ENCODE peak calls at places on chromosome 10, in four cellular contexts. One of them, this sample, is unnamed.

GRCh38 chr10:128161031-128161430 is 34.8 kb upstream of the MKI67 start:
- DNase-seq in HL-60: no peak
- DNase-seq in GM12878: no peak
- DNase-seq in K562: no peak
- DNase-seq in this sample: no peak

GRCh38 chr10:13587367-13587766 is 602 bp downstream of the PRPF18 start:
- DNase-seq in HL-60: no peak
- DNase-seq in K562: peak; percentile 42
- DNase-seq in GM12878: no peak
- DNase-seq in this sample: peak; percentile 8

GRCh38 chr10:24202181-24202570 is 6.8 kb upstream of the KIAA1217 start:
- DNase-seq in HL-60: no peak
- DNase-seq in K562: no peak
- DNase-seq in GM12878: no peak
- DNase-seq in this sample: no peak

GRCh38 chr10:87862644-87863101 is 660 bp downstream of the KLLN start:
- DNase-seq in HL-60: no peak
- DNase-seq in K562: peak; percentile 4
- DNase-seq in GM12878: no peak
- DNase-seq in this sample: peak; percentile 28

GRCh38 chr10:73772280-73773151 is 9.3 kb upstream of the CHCHD1 start:
- DNase-seq in K562: peak; percentile 93
- DNase-seq in GM12878: peak; percentile 48
- DNase-seq in HL-60: peak; percentile 75
- DNase-seq in this sample: peak; percentile 74

GRCh38 chr10:132785433-132786278 is at the start of gene NKX6-2:
- DNase-seq in GM12878: no peak
- DNase-seq in K562: no peak
- DNase-seq in HL-60: no peak
- DNase-seq in this sample: no peak

GRCh38 chr10:27225011-27225590 is 15.5 kb downstream of the ACBD5 start:
- DNase-seq in HL-60: no peak
- DNase-seq in K562: no peak
- DNase-seq in GM12878: no peak
- DNase-seq in this sample: no peak

GRCh38 chr10:33772370-33773331 is 438.2 kb upstream of the NRP1 start:
- DNase-seq in GM12878: no peak
- DNase-seq in K562: no peak
- DNase-seq in HL-60: peak; percentile 28
- DNase-seq in this sample: no peak

GRCh38 chr10:31118561-31118960 is 86.9 kb upstream of the ZNF438 start:
- DNase-seq in GM12878: no peak
- DNase-seq in K562: no peak
- DNase-seq in HL-60: no peak
- DNase-seq in this sample: no peak

GRCh38 chr10:118931436-118931835 is 98.1 kb upstream of the NANOS1 start:
- DNase-seq in K562: no peak
- DNase-seq in HL-60: no peak
- DNase-seq in GM12878: no peak
- DNase-seq in this sample: no peak

GRCh38 chr10:121405096-121405495 is 193.1 kb downstream of the FGFR2 start:
- DNase-seq in K562: no peak
- DNase-seq in GM12878: no peak
- DNase-seq in HL-60: no peak
- DNase-seq in this sample: no peak

GRCh38 chr10:86234553-86235270 is 131.9 kb downstream of the GRID1 start:
- DNase-seq in GM12878: no peak
- DNase-seq in HL-60: no peak
- DNase-seq in K562: no peak
- DNase-seq in this sample: no peak

GRCh38 chr10:91349381-91349780 is 60.8 kb upstream of the HECTD2 start:
- DNase-seq in HL-60: no peak
- DNase-seq in K562: no peak
- DNase-seq in GM12878: no peak
- DNase-seq in this sample: no peak

GRCh38 chr10:28072573-28072972 is 73.7 kb upstream of the ODAD2 start:
- DNase-seq in HL-60: no peak
- DNase-seq in K562: no peak
- DNase-seq in GM12878: no peak
- DNase-seq in this sample: no peak

GRCh38 chr10:82953909-82954308 is 1078.9 kb downstream of the NRG3 start:
- DNase-seq in GM12878: no peak
- DNase-seq in HL-60: no peak
- DNase-seq in K562: no peak
- DNase-seq in this sample: no peak

GRCh38 chr10:124344266-124344590 is 74.5 kb downstream of the OAT start:
- DNase-seq in K562: no peak
- DNase-seq in HL-60: no peak
- DNase-seq in GM12878: no peak
- DNase-seq in this sample: no peak

GRCh38 chr10:4763960-4764428 is 62.0 kb upstream of the AKR1E2 start:
- DNase-seq in K562: no peak
- DNase-seq in GM12878: no peak
- DNase-seq in HL-60: no peak
- DNase-seq in this sample: no peak

GRCh38 chr10:44384601-44385422 is at the start of gene CXCL12:
- DNase-seq in K562: no peak
- DNase-seq in HL-60: no peak
- DNase-seq in GM12878: no peak
- DNase-seq in this sample: peak; percentile 35

GRCh38 chr10:97892961-97893360 is 43.3 kb downstream of the GOLGA7B start:
- DNase-seq in GM12878: no peak
- DNase-seq in K562: no peak
- DNase-seq in HL-60: no peak
- DNase-seq in this sample: no peak

GRCh38 chr10:117541909-117542705 is 439 bp upstream of the EMX2 start:
- DNase-seq in HL-60: no peak
- DNase-seq in GM12878: no peak
- DNase-seq in K562: peak; percentile 38
- DNase-seq in this sample: no peak

GRCh38 chr10:96263173-96263572 is 8.2 kb downstream of the BLNK start:
- DNase-seq in K562: no peak
- DNase-seq in GM12878: no peak
- DNase-seq in HL-60: no peak
- DNase-seq in this sample: no peak

GRCh38 chr10:72292223-72292691 is 18.5 kb downstream of the DDIT4 start:
- DNase-seq in HL-60: no peak
- DNase-seq in GM12878: no peak
- DNase-seq in K562: no peak
- DNase-seq in this sample: no peak

GRCh38 chr10:43923328-43923727 is 274.6 kb upstream of the ZNF32 start:
- DNase-seq in K562: no peak
- DNase-seq in HL-60: no peak
- DNase-seq in GM12878: no peak
- DNase-seq in this sample: no peak

GRCh38 chr10:74932648-74933047 is 106.2 kb downstream of the KAT6B start:
- DNase-seq in K562: no peak
- DNase-seq in HL-60: no peak
- DNase-seq in GM12878: no peak
- DNase-seq in this sample: no peak

GRCh38 chr10:6987536-6987945 is 407.5 kb upstream of the PRKCQ start:
- DNase-seq in K562: no peak
- DNase-seq in HL-60: no peak
- DNase-seq in GM12878: no peak
- DNase-seq in this sample: no peak
- TF ChIP-seq SPI1 in K562: no peak
- TF ChIP-seq SPI1 in HL-60: no peak
- TF ChIP-seq SPI1 in GM12878: no peak
- TF ChIP-seq SPI1 in this sample: no peak

DNA sequence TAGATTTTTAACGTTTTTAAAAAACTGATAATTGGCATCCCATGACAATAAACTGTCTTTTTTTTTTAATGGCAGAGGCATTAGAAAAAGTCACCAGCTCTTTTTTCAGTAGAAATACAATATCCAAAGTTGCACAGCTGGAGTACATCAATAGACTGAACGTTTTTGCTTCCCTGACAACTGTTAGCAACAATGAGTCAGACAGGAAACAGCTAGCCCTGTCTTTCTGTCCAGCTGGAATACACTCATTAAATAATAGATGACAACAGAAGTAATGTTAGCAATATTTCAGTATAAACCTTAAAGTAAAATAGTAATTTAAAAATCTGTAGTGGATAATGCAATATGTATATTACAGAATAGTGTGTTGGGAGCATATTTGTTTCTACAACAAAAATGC is 173.5 kb downstream of the SLC16A9 start:
- DNase-seq in GM12878: no peak
- DNase-seq in HL-60: no peak
- DNase-seq in K562: no peak
- DNase-seq in this sample: no peak
- TF ChIP-seq SPI1 in GM12878: no peak
- TF ChIP-seq SPI1 in HL-60: no peak
- TF ChIP-seq SPI1 in K562: no peak
- TF ChIP-seq SPI1 in this sample: no peak

DNA sequence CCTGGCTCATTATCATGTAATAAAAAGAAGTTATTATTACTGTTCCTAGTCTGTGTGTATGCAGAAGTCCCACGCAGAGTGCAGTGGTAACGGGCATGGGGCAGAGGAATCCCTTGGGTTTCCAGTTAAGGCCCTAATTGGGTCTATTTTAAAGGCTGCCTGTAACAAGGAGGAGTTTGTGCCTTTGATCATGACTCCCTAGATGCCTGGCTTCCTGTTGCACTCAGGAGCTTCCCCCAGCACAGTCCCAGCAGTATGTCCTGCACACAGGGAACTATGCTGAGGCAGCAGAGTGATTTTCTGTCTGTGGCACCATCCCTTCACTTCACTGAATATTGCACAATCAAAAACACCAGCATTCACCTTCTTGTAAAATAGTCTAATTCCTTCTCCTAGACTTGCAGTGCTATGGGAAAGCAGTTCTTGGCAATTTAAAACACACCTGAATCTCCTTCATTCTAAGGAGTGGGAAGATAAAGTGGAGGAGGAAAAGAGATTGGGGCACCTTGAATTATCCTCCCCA is 22.9 kb downstream of the SORCS1 start:
- DNase-seq in HL-60: no peak
- DNase-seq in K562: no peak
- DNase-seq in GM12878: no peak
- DNase-seq in this sample: no peak
- TF ChIP-seq SPI1 in HL-60: no peak
- TF ChIP-seq SPI1 in K562: no peak
- TF ChIP-seq SPI1 in GM12878: no peak
- TF ChIP-seq SPI1 in this sample: no peak

DNA sequence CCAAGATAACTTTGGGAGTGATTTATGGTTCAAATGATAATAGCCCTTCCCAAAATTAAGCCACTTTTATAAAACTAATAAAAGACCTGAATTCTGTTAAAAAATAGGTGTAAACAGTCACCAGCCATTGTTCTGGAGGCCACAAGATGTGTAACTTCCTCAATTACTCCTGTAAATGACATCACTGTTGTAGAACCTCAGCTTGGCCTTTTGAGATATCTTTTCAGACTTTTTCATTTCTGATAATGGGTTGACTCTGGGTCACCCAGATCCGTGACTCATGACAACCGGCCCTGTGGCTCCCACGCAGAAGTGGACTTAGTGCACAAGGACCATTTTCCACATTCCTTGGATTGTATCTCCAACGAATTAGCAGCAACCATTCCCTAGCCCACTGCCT is 106.6 kb downstream of the DKK1 start:
- DNase-seq in K562: no peak
- DNase-seq in HL-60: no peak
- DNase-seq in GM12878: no peak
- DNase-seq in this sample: no peak
- TF ChIP-seq SPI1 in K562: no peak
- TF ChIP-seq SPI1 in HL-60: no peak
- TF ChIP-seq SPI1 in GM12878: no peak
- TF ChIP-seq SPI1 in this sample: no peak

DNA sequence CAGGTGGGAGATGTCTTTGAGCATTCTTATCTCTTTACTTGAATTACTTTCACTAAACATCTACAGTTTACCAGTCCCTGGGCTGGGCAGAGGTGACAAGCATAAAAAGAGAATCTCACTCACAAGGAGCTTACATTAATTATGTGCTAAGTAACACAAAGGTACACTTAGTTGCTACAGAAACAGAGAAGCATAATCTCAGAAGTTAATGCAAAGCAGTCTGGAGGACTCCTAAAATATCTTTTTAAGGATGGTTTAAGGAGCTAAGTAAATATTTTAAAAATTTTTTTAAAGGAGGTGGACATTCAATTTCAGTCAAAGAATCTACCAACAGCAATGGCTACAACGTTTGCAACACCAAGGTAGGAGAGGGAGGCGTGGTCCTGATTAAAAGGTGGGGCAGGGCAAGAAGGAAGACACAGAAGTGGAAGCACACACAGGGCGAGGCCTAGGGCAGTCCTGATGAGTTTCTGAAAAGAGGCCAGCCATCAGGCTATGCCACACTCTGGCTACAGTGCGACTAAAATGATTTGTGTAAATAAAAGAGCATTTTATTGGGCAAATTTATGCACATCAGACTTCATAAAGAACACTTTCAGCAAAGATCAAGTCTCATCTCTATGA is 5.3 kb downstream of the LARP4B start:
- DNase-seq in GM12878: no peak
- DNase-seq in K562: no peak
- DNase-seq in HL-60: no peak
- DNase-seq in this sample: no peak
- TF ChIP-seq SPI1 in GM12878: no peak
- TF ChIP-seq SPI1 in K562: no peak
- TF ChIP-seq SPI1 in HL-60: no peak
- TF ChIP-seq SPI1 in this sample: no peak

DNA sequence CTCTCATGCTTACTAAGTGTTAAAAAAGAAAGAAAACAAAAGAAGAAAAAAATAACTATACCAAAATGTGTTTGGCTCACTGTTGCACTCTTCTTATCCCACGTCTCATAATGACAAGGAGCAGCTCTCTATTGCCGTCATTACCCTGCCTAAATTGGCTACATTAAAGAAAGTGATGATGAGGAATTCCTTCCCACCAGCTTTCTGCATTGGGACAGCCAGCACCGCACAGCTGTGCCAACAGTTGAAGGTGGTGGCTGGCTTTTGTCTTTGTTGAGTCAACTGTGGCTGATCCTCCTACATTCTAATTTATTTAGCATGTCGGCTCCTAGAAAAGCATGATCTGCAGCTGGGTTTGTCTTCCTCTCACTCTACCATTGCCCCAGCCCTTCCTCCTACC is 751.8 kb downstream of the KCNMA1 start:
- DNase-seq in K562: no peak
- DNase-seq in GM12878: no peak
- DNase-seq in HL-60: no peak
- DNase-seq in this sample: no peak
- TF ChIP-seq SPI1 in K562: no peak
- TF ChIP-seq SPI1 in GM12878: no peak
- TF ChIP-seq SPI1 in HL-60: no peak
- TF ChIP-seq SPI1 in this sample: no peak

DNA sequence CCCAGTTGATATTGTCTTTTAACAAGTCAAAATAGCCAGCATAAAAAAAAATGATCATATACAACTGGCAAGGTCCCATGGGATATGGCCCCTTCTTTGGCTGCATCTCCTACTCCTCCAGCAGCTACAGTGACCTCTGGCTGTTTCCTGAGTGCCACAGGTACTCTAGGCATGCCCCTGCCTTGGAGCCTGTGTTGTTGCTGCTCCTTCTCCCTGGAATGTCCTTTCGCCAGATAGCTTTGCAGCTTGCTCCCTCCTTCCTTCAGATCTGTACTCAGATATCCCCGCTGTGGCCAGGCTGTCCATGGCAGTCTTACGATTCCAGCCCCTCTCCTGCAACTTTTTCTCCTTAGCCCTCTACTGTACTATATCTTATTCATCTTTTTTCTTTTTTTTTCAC is 23.3 kb downstream of the CNNM2 start:
- DNase-seq in HL-60: no peak
- DNase-seq in GM12878: no peak
- DNase-seq in K562: no peak
- DNase-seq in this sample: no peak
- TF ChIP-seq SPI1 in HL-60: no peak
- TF ChIP-seq SPI1 in GM12878: no peak
- TF ChIP-seq SPI1 in K562: no peak
- TF ChIP-seq SPI1 in this sample: no peak

GRCh38 chr10:113447278-113447677 is 105.6 kb upstream of the HABP2 start:
- DNase-seq in GM12878: no peak
- DNase-seq in HL-60: no peak
- DNase-seq in K562: no peak
- DNase-seq in this sample: no peak
- TF ChIP-seq SPI1 in GM12878: no peak
- TF ChIP-seq SPI1 in HL-60: no peak
- TF ChIP-seq SPI1 in K562: no peak
- TF ChIP-seq SPI1 in this sample: no peak